ENCODE peak calls at places on chromosomes 3 and 15, in ten cellular contexts. B, E, I, D, W, N, X, Y, L and F are unnamed samples.

GRCh38 chr3:59555593-59556315 is 505.9 kb upstream of the CFAP20DC start:
- DNase-seq in B (peak; percentile 28), E (no peak), I (no peak), D (no peak), W (peak; percentile 24), N (no peak), X (no peak), Y (no peak), L (no peak), F (no peak)

GRCh38 chr3:32498992-32499391 is 3.7 kb downstream of the CMTM6 start:
- DNase-seq in B (no peak), E (no peak), I (no peak), D (no peak), W (no peak), N (no peak), X (no peak), Y (no peak), L (no peak), F (no peak)

GRCh38 chr3:72273615-72274014 is 488.7 kb upstream of the PROK2 start:
- DNase-seq in B (no peak), E (peak; percentile 54), I (no peak), D (no peak), W (peak; percentile 91), N (no peak), X (peak; percentile 20), Y (no peak), L (no peak), F (no peak)

GRCh38 chr3:99570061-99570460 is 68.3 kb upstream of the COL8A1 start:
- DNase-seq in B (no peak), E (no peak), I (no peak), D (no peak), W (no peak), N (no peak), X (no peak), Y (no peak), L (no peak), F (no peak)

GRCh38 chr3:142263126-142263525 is 37.7 kb upstream of the GK5 start:
- DNase-seq in B (no peak), E (no peak), I (no peak), D (no peak), W (no peak), N (no peak), X (no peak), Y (no peak), L (no peak), F (no peak)

GRCh38 chr3:100104817-100105413 is 9.4 kb downstream of the FILIP1L start:
- DNase-seq in B (no peak), E (no peak), I (no peak), D (no peak), W (no peak), N (no peak), X (no peak), Y (peak; percentile 7), L (no peak), F (no peak)

GRCh38 chr3:167740961-167741587 is 5.6 kb downstream of the SERPINI1 start:
- DNase-seq in B (peak; percentile 73), E (peak; percentile 57), I (no peak), D (peak; percentile 67), W (peak; percentile 11), N (peak; percentile 28), X (no peak), Y (peak; percentile 7), L (no peak), F (peak; percentile 39)

GRCh38 chr3:124998247-124998630 is 57.6 kb downstream of the HEG1 start:
- DNase-seq in B (no peak), E (no peak), I (no peak), D (no peak), W (no peak), N (no peak), X (no peak), Y (no peak), L (no peak), F (no peak)

GRCh38 chr3:78875851-78876250 is 891.9 kb downstream of the ROBO1 start:
- DNase-seq in B (no peak), E (no peak), I (no peak), D (no peak), W (no peak), N (no peak), X (no peak), Y (no peak), L (no peak), F (no peak)

GRCh38 chr3:105647047-105647446 is 221.8 kb downstream of the CBLB start:
- DNase-seq in B (no peak), E (no peak), I (no peak), D (peak; percentile 80), W (peak; percentile 33), N (peak; percentile 9), X (peak; percentile 52), Y (no peak), L (no peak), F (no peak)

GRCh38 chr15:51751687-51752683 is 588 bp downstream of the TMOD2 start:
- DNase-seq in B (no peak), E (peak; percentile 57), I (peak; percentile 47), D (peak; percentile 5), W (peak; percentile 59), N (peak; percentile 25), X (no peak), Y (peak; percentile 33), L (peak; percentile 41), F (peak; percentile 45)